ENCODE peak calls at places on chromosome 14, in ten cellular contexts. I, N, R, F, C, Z, G, L, A and U are unnamed samples.

GRCh38 chr14:53772936-53773335 is 183.7 kb downstream of the BMP4 start:
- DNase-seq in R (no peak), G (no peak), F (no peak), L (no peak), N (no peak), Z (no peak), A (no peak), C (no peak), I (no peak), U (no peak)

GRCh38 chr14:68285421-68286179 is 466.0 kb downstream of the RAD51B start:
- DNase-seq in A (no peak), F (no peak), C (peak; percentile 71), N (no peak), L (peak; percentile 73), Z (no peak), G (peak; percentile 78), I (no peak), R (no peak), U (no peak)

GRCh38 chr14:92451245-92451644 is 62.3 kb upstream of the RIN3 start:
- DNase-seq in F (no peak), G (no peak), L (no peak), R (no peak), N (no peak), I (no peak), Z (no peak), C (no peak), A (no peak), U (no peak)

GRCh38 chr14:70350078-70350477 is 9.4 kb downstream of the COX16 start:
- DNase-seq in G (no peak), N (no peak), Z (no peak), I (no peak), C (no peak), F (no peak), R (peak; percentile 4), A (no peak), L (no peak), U (no peak)

GRCh38 chr14:73393375-73393774 is 65.0 kb downstream of the NUMB start:
- DNase-seq in N (no peak), F (no peak), Z (no peak), I (peak; percentile 8), R (peak; percentile 70), C (no peak), G (no peak), A (no peak), L (no peak), U (no peak)

GRCh38 chr14:38286481-38286880 is 30.6 kb upstream of the CLEC14A start:
- DNase-seq in A (no peak), Z (no peak), N (no peak), C (no peak), I (no peak), L (no peak), R (no peak), G (no peak), F (no peak), U (no peak)

GRCh38 chr14:35386673-35387125 is 17.9 kb downstream of the NFKBIA start:
- DNase-seq in C (no peak), G (no peak), N (no peak), A (no peak), R (peak; percentile 8), I (peak; percentile 85), Z (no peak), F (no peak), L (no peak), U (no peak)

GRCh38 chr14:64879635-64880381 is at the start of gene SPTB:
- DNase-seq in Z (peak; percentile 50), L (peak; percentile 71), R (peak; percentile 85), I (peak; percentile 69), A (peak; percentile 60), C (peak; percentile 61), G (peak; percentile 61), N (no peak), F (no peak), U (no peak)

GRCh38 chr14:28382460-28383220 is 383.9 kb upstream of the FOXG1 start:
- DNase-seq in C (no peak), G (no peak), F (no peak), R (peak; percentile 77), Z (peak; percentile 9), N (no peak), L (no peak), A (peak; percentile 27), I (no peak), U (no peak)

GRCh38 chr14:75295061-75295461 is 16.4 kb downstream of the FOS start:
- DNase-seq in G (no peak), C (no peak), F (no peak), I (no peak), L (no peak), A (peak; percentile 90), Z (peak; percentile 61), R (peak; percentile 69), N (peak; percentile 74), U (no peak)

GRCh38 chr14:94142247-94142646 is 12.8 kb upstream of the IFI27L2 start:
- DNase-seq in F (no peak), Z (no peak), A (no peak), N (no peak), C (no peak), R (no peak), L (no peak), I (no peak), G (no peak), U (no peak)

GRCh38 chr14:97177635-97178034 is 380.5 kb downstream of the VRK1 start:
- DNase-seq in R (no peak), N (no peak), G (no peak), I (no peak), C (no peak), F (no peak), L (no peak), A (no peak), Z (no peak), U (no peak)

GRCh38 chr14:79111963-79112362 is 941.8 kb downstream of the NRXN3 start:
- DNase-seq in F (no peak), Z (no peak), I (no peak), N (no peak), R (no peak), L (no peak), A (no peak), C (no peak), G (no peak), U (no peak)

GRCh38 chr14:59283380-59283779 is 94.9 kb downstream of the DAAM1 start:
- DNase-seq in I (no peak), L (no peak), C (no peak), R (peak; percentile 54), A (no peak), Z (peak; percentile 31), F (no peak), G (no peak), N (no peak), U (no peak)

GRCh38 chr14:94523265-94523664 is 14.0 kb upstream of the SERPINA12 start:
- DNase-seq in R (no peak), G (no peak), F (no peak), A (no peak), L (no peak), N (no peak), I (no peak), C (no peak), Z (no peak), U (no peak)

GRCh38 chr14:104283197-104284106 is 145.1 kb downstream of the KIF26A start:
- DNase-seq in L (no peak), F (no peak), C (no peak), A (no peak), I (no peak), N (no peak), G (no peak), Z (no peak), R (no peak), U (no peak)

GRCh38 chr14:20857630-20858261 is 33.4 kb upstream of the RNASE3 start:
- DNase-seq in R (peak; percentile 37), L (peak; percentile 81), C (peak; percentile 13), A (peak; percentile 83), G (peak; percentile 71), F (no peak), Z (peak; percentile 79), I (peak; percentile 14), N (peak; percentile 35), U (no peak)

GRCh38 chr14:71773900-71774481 is 158.2 kb upstream of the RGS6 start:
- DNase-seq in Z (no peak), F (no peak), C (no peak), N (no peak), A (no peak), G (no peak), I (no peak), R (no peak), L (no peak), U (no peak)

GRCh38 chr14:70498191-70498590 is 36.6 kb downstream of the ADAM20 start:
- DNase-seq in G (no peak), R (no peak), L (no peak), A (no peak), I (no peak), Z (no peak), F (no peak), N (no peak), C (no peak), U (no peak)

GRCh38 chr14:80678436-80678835 is 263.1 kb downstream of the CEP128 start:
- DNase-seq in C (no peak), L (no peak), N (no peak), A (no peak), R (peak; percentile 6), G (no peak), Z (no peak), I (no peak), F (no peak), U (no peak)

GRCh38 chr14:104693482-104694431 is 4.3 kb downstream of the INF2 start:
- DNase-seq in G (no peak), A (no peak), R (no peak), N (no peak), L (no peak), F (no peak), C (no peak), I (no peak), Z (no peak), U (no peak)

GRCh38 chr14:74792249-74793039 is 29.3 kb downstream of the YLPM1 start:
- DNase-seq in A (no peak), Z (no peak), G (no peak), R (no peak), L (no peak), C (no peak), N (no peak), I (no peak), F (no peak), U (no peak)

GRCh38 chr14:38882533-38882932 is 220.5 kb downstream of the SEC23A start:
- DNase-seq in G (no peak), R (peak; percentile 69), Z (no peak), L (no peak), C (no peak), N (no peak), I (no peak), F (no peak), A (no peak), U (no peak)

GRCh38 chr14:96574171-96574632 is 72.0 kb downstream of the PAPOLA start:
- DNase-seq in N (no peak), G (no peak), A (no peak), I (no peak), C (no peak), L (no peak), R (no peak), F (no peak), Z (no peak), U (no peak)

GRCh38 chr14:71348817-71349216 is 441.6 kb downstream of the PCNX1 start:
- DNase-seq in L (no peak), G (no peak), I (no peak), Z (no peak), R (no peak), C (no peak), N (no peak), A (no peak), F (no peak), U (no peak)

GRCh38 chr14:37232907-37233481 is 35.3 kb downstream of the MIPOL1 start:
- DNase-seq in G (no peak), A (peak; percentile 51), I (peak; percentile 70), F (no peak), L (no peak), Z (peak; percentile 50), C (no peak), R (peak; percentile 74), N (peak; percentile 65), U (no peak)

GRCh38 chr14:92040431-92041040 is 677 bp upstream of the TRIP11 start:
- DNase-seq in A (peak; percentile 37), R (peak; percentile 57), I (peak; percentile 54), F (no peak), L (peak; percentile 52), G (peak; percentile 9), N (peak; percentile 8), Z (peak; percentile 10), C (no peak), U (no peak)

GRCh38 chr14:81102217-81102616 is 118.5 kb downstream of the GTF2A1 start:
- DNase-seq in G (no peak), F (no peak), L (no peak), R (no peak), Z (no peak), A (no peak), I (no peak), N (no peak), C (no peak), U (no peak)